ENCODE peak calls at places on chromosome 3, in eight cellular contexts. One of them, this sample, is unnamed.
A peak's percentile ranks its signal among the peaks of the same experiment; 100 is the strongest.

GRCh38 chr3:120894285-120894684 is 13.7 kb upstream of the STXBP5L start:
- DNase-seq in neural crest cell: no peak
- DNase-seq in WERI-Rb-1: no peak
- DNase-seq in Caco-2: no peak
- DNase-seq in SHP77 treated with DMSO at 0.1 percent for 48 hours: no peak
- DNase-seq in GOT3: no peak
- DNase-seq in bronchial epithelial cell: no peak
- DNase-seq in stimulated activated CD4-positive, alpha-beta T cell treated with anti-CD3 and anti-CD28 coated beads, Interleukin-4, amount 100 ng/mL, for 48 hours: no peak
- DNase-seq in this sample: no peak

GRCh38 chr3:179955798-179956197 is 80.9 kb downstream of the PEX5L start:
- DNase-seq in Caco-2: no peak
- DNase-seq in stimulated activated CD4-positive, alpha-beta T cell treated with anti-CD3 and anti-CD28 coated beads, Interleukin-4, amount 100 ng/mL, for 48 hours: no peak
- DNase-seq in neural crest cell: no peak
- DNase-seq in GOT3: no peak
- DNase-seq in SHP77 treated with DMSO at 0.1 percent for 48 hours: no peak
- DNase-seq in WERI-Rb-1: no peak
- DNase-seq in bronchial epithelial cell: no peak
- DNase-seq in this sample: no peak

GRCh38 chr3:102163039-102163817 is 271.6 kb upstream of the ZPLD1 start:
- DNase-seq in GOT3: no peak
- DNase-seq in bronchial epithelial cell: peak; percentile 84
- DNase-seq in SHP77 treated with DMSO at 0.1 percent for 48 hours: no peak
- DNase-seq in Caco-2: peak; percentile 38
- DNase-seq in stimulated activated CD4-positive, alpha-beta T cell treated with anti-CD3 and anti-CD28 coated beads, Interleukin-4, amount 100 ng/mL, for 48 hours: no peak
- DNase-seq in WERI-Rb-1: no peak
- DNase-seq in neural crest cell: no peak
- DNase-seq in this sample: no peak

GRCh38 chr3:126476166-126476975 is 680 bp upstream of the ZXDC start:
- DNase-seq in stimulated activated CD4-positive, alpha-beta T cell treated with anti-CD3 and anti-CD28 coated beads, Interleukin-4, amount 100 ng/mL, for 48 hours: no peak
- DNase-seq in GOT3: no peak
- DNase-seq in neural crest cell: peak; percentile 50
- DNase-seq in Caco-2: no peak
- DNase-seq in bronchial epithelial cell: peak; percentile 61
- DNase-seq in SHP77 treated with DMSO at 0.1 percent for 48 hours: no peak
- DNase-seq in WERI-Rb-1: peak; percentile 21
- DNase-seq in this sample: no peak

GRCh38 chr3:1462916-1463315 is 370.1 kb downstream of the CNTN6 start:
- DNase-seq in neural crest cell: no peak
- DNase-seq in stimulated activated CD4-positive, alpha-beta T cell treated with anti-CD3 and anti-CD28 coated beads, Interleukin-4, amount 100 ng/mL, for 48 hours: no peak
- DNase-seq in Caco-2: no peak
- DNase-seq in bronchial epithelial cell: no peak
- DNase-seq in SHP77 treated with DMSO at 0.1 percent for 48 hours: no peak
- DNase-seq in WERI-Rb-1: no peak
- DNase-seq in GOT3: no peak
- DNase-seq in this sample: no peak

GRCh38 chr3:107951111-107951510 is 139.7 kb downstream of the CD47 start:
- DNase-seq in GOT3: no peak
- DNase-seq in WERI-Rb-1: no peak
- DNase-seq in Caco-2: no peak
- DNase-seq in SHP77 treated with DMSO at 0.1 percent for 48 hours: no peak
- DNase-seq in neural crest cell: no peak
- DNase-seq in stimulated activated CD4-positive, alpha-beta T cell treated with anti-CD3 and anti-CD28 coated beads, Interleukin-4, amount 100 ng/mL, for 48 hours: no peak
- DNase-seq in bronchial epithelial cell: no peak
- DNase-seq in this sample: no peak

GRCh38 chr3:48500656-48501055 is 3.3 kb downstream of the SHISA5 start:
- DNase-seq in WERI-Rb-1: no peak
- DNase-seq in SHP77 treated with DMSO at 0.1 percent for 48 hours: no peak
- DNase-seq in GOT3: no peak
- DNase-seq in stimulated activated CD4-positive, alpha-beta T cell treated with anti-CD3 and anti-CD28 coated beads, Interleukin-4, amount 100 ng/mL, for 48 hours: no peak
- DNase-seq in Caco-2: no peak
- DNase-seq in bronchial epithelial cell: peak; percentile 40
- DNase-seq in neural crest cell: no peak
- DNase-seq in this sample: no peak

GRCh38 chr3:168095611-168096209 is at the start of gene GOLIM4:
- DNase-seq in GOT3: peak; percentile 94
- DNase-seq in stimulated activated CD4-positive, alpha-beta T cell treated with anti-CD3 and anti-CD28 coated beads, Interleukin-4, amount 100 ng/mL, for 48 hours: peak; percentile 48
- DNase-seq in WERI-Rb-1: peak; percentile 97
- DNase-seq in neural crest cell: peak; percentile 87
- DNase-seq in Caco-2: peak; percentile 96
- DNase-seq in SHP77 treated with DMSO at 0.1 percent for 48 hours: peak; percentile 93
- DNase-seq in bronchial epithelial cell: no peak
- DNase-seq in this sample: peak; percentile 12

GRCh38 chr3:174425422-174425821 is 433.7 kb upstream of the NAALADL2 start:
- DNase-seq in stimulated activated CD4-positive, alpha-beta T cell treated with anti-CD3 and anti-CD28 coated beads, Interleukin-4, amount 100 ng/mL, for 48 hours: no peak
- DNase-seq in GOT3: no peak
- DNase-seq in SHP77 treated with DMSO at 0.1 percent for 48 hours: no peak
- DNase-seq in WERI-Rb-1: no peak
- DNase-seq in Caco-2: no peak
- DNase-seq in neural crest cell: no peak
- DNase-seq in bronchial epithelial cell: peak; percentile 51
- DNase-seq in this sample: no peak

GRCh38 chr3:179181993-179182551 is 33.9 kb downstream of the PIK3CA start:
- DNase-seq in GOT3: no peak
- DNase-seq in bronchial epithelial cell: peak; percentile 50
- DNase-seq in SHP77 treated with DMSO at 0.1 percent for 48 hours: no peak
- DNase-seq in neural crest cell: no peak
- DNase-seq in WERI-Rb-1: no peak
- DNase-seq in stimulated activated CD4-positive, alpha-beta T cell treated with anti-CD3 and anti-CD28 coated beads, Interleukin-4, amount 100 ng/mL, for 48 hours: no peak
- DNase-seq in Caco-2: no peak
- DNase-seq in this sample: no peak

GRCh38 chr3:45123030-45123429 is 23.1 kb downstream of the CDCP1 start:
- DNase-seq in bronchial epithelial cell: peak; percentile 97
- DNase-seq in neural crest cell: no peak
- DNase-seq in Caco-2: no peak
- DNase-seq in stimulated activated CD4-positive, alpha-beta T cell treated with anti-CD3 and anti-CD28 coated beads, Interleukin-4, amount 100 ng/mL, for 48 hours: no peak
- DNase-seq in WERI-Rb-1: no peak
- DNase-seq in GOT3: no peak
- DNase-seq in SHP77 treated with DMSO at 0.1 percent for 48 hours: no peak
- DNase-seq in this sample: no peak

GRCh38 chr3:168249048-168249538 is 153.4 kb upstream of the GOLIM4 start:
- DNase-seq in Caco-2: no peak
- DNase-seq in neural crest cell: no peak
- DNase-seq in SHP77 treated with DMSO at 0.1 percent for 48 hours: no peak
- DNase-seq in bronchial epithelial cell: no peak
- DNase-seq in stimulated activated CD4-positive, alpha-beta T cell treated with anti-CD3 and anti-CD28 coated beads, Interleukin-4, amount 100 ng/mL, for 48 hours: no peak
- DNase-seq in GOT3: no peak
- DNase-seq in WERI-Rb-1: no peak
- DNase-seq in this sample: no peak

GRCh38 chr3:99218468-99218867 is 317.0 kb upstream of the DCBLD2 start:
- DNase-seq in WERI-Rb-1: no peak
- DNase-seq in neural crest cell: no peak
- DNase-seq in bronchial epithelial cell: no peak
- DNase-seq in Caco-2: no peak
- DNase-seq in stimulated activated CD4-positive, alpha-beta T cell treated with anti-CD3 and anti-CD28 coated beads, Interleukin-4, amount 100 ng/mL, for 48 hours: no peak
- DNase-seq in GOT3: no peak
- DNase-seq in SHP77 treated with DMSO at 0.1 percent for 48 hours: no peak
- DNase-seq in this sample: no peak

GRCh38 chr3:35505772-35506171 is 133.6 kb upstream of the ARPP21 start:
- DNase-seq in neural crest cell: no peak
- DNase-seq in SHP77 treated with DMSO at 0.1 percent for 48 hours: no peak
- DNase-seq in Caco-2: no peak
- DNase-seq in stimulated activated CD4-positive, alpha-beta T cell treated with anti-CD3 and anti-CD28 coated beads, Interleukin-4, amount 100 ng/mL, for 48 hours: no peak
- DNase-seq in GOT3: no peak
- DNase-seq in bronchial epithelial cell: no peak
- DNase-seq in WERI-Rb-1: no peak
- DNase-seq in this sample: no peak

GRCh38 chr3:158700559-158700958 is 28.1 kb upstream of the LXN start:
- DNase-seq in neural crest cell: no peak
- DNase-seq in GOT3: no peak
- DNase-seq in WERI-Rb-1: no peak
- DNase-seq in stimulated activated CD4-positive, alpha-beta T cell treated with anti-CD3 and anti-CD28 coated beads, Interleukin-4, amount 100 ng/mL, for 48 hours: no peak
- DNase-seq in SHP77 treated with DMSO at 0.1 percent for 48 hours: no peak
- DNase-seq in Caco-2: no peak
- DNase-seq in bronchial epithelial cell: no peak
- DNase-seq in this sample: no peak

GRCh38 chr3:87207500-87207899 is 19.6 kb upstream of the CHMP2B start:
- DNase-seq in bronchial epithelial cell: peak; percentile 80
- DNase-seq in SHP77 treated with DMSO at 0.1 percent for 48 hours: no peak
- DNase-seq in neural crest cell: no peak
- DNase-seq in Caco-2: no peak
- DNase-seq in GOT3: no peak
- DNase-seq in stimulated activated CD4-positive, alpha-beta T cell treated with anti-CD3 and anti-CD28 coated beads, Interleukin-4, amount 100 ng/mL, for 48 hours: no peak
- DNase-seq in WERI-Rb-1: no peak
- DNase-seq in this sample: no peak

GRCh38 chr3:58577269-58577821 is at the start of gene FAM107A:
- DNase-seq in bronchial epithelial cell: peak; percentile 47
- DNase-seq in Caco-2: no peak
- DNase-seq in SHP77 treated with DMSO at 0.1 percent for 48 hours: no peak
- DNase-seq in WERI-Rb-1: no peak
- DNase-seq in neural crest cell: no peak
- DNase-seq in GOT3: no peak
- DNase-seq in stimulated activated CD4-positive, alpha-beta T cell treated with anti-CD3 and anti-CD28 coated beads, Interleukin-4, amount 100 ng/mL, for 48 hours: no peak
- DNase-seq in this sample: no peak

GRCh38 chr3:187987919-187988318 is 166.0 kb upstream of the LPP start:
- DNase-seq in neural crest cell: no peak
- DNase-seq in Caco-2: no peak
- DNase-seq in bronchial epithelial cell: no peak
- DNase-seq in GOT3: no peak
- DNase-seq in WERI-Rb-1: no peak
- DNase-seq in SHP77 treated with DMSO at 0.1 percent for 48 hours: no peak
- DNase-seq in stimulated activated CD4-positive, alpha-beta T cell treated with anti-CD3 and anti-CD28 coated beads, Interleukin-4, amount 100 ng/mL, for 48 hours: peak; percentile 38
- DNase-seq in this sample: peak; percentile 48

GRCh38 chr3:129068291-129068886 is 7.8 kb downstream of the GP9 start:
- DNase-seq in stimulated activated CD4-positive, alpha-beta T cell treated with anti-CD3 and anti-CD28 coated beads, Interleukin-4, amount 100 ng/mL, for 48 hours: no peak
- DNase-seq in WERI-Rb-1: no peak
- DNase-seq in Caco-2: no peak
- DNase-seq in GOT3: no peak
- DNase-seq in SHP77 treated with DMSO at 0.1 percent for 48 hours: no peak
- DNase-seq in neural crest cell: no peak
- DNase-seq in bronchial epithelial cell: no peak
- DNase-seq in this sample: no peak

GRCh38 chr3:127680790-127681189 is 8.0 kb downstream of the ABTB1 start:
- DNase-seq in SHP77 treated with DMSO at 0.1 percent for 48 hours: no peak
- DNase-seq in bronchial epithelial cell: no peak
- DNase-seq in neural crest cell: no peak
- DNase-seq in WERI-Rb-1: no peak
- DNase-seq in stimulated activated CD4-positive, alpha-beta T cell treated with anti-CD3 and anti-CD28 coated beads, Interleukin-4, amount 100 ng/mL, for 48 hours: no peak
- DNase-seq in GOT3: no peak
- DNase-seq in Caco-2: peak; percentile 14
- DNase-seq in this sample: no peak

GRCh38 chr3:172546105-172546504 is 22.9 kb upstream of the TNFSF10 start:
- DNase-seq in SHP77 treated with DMSO at 0.1 percent for 48 hours: no peak
- DNase-seq in Caco-2: no peak
- DNase-seq in stimulated activated CD4-positive, alpha-beta T cell treated with anti-CD3 and anti-CD28 coated beads, Interleukin-4, amount 100 ng/mL, for 48 hours: no peak
- DNase-seq in bronchial epithelial cell: peak; percentile 95
- DNase-seq in WERI-Rb-1: no peak
- DNase-seq in GOT3: no peak
- DNase-seq in neural crest cell: no peak
- DNase-seq in this sample: no peak

GRCh38 chr3:14286887-14287496 is 108.4 kb downstream of the LSM3 start:
- DNase-seq in GOT3: no peak
- DNase-seq in SHP77 treated with DMSO at 0.1 percent for 48 hours: no peak
- DNase-seq in bronchial epithelial cell: no peak
- DNase-seq in neural crest cell: no peak
- DNase-seq in stimulated activated CD4-positive, alpha-beta T cell treated with anti-CD3 and anti-CD28 coated beads, Interleukin-4, amount 100 ng/mL, for 48 hours: no peak
- DNase-seq in Caco-2: no peak
- DNase-seq in WERI-Rb-1: no peak
- DNase-seq in this sample: no peak

GRCh38 chr3:184642623-184643308 is 69.1 kb downstream of the MAGEF1 start:
- DNase-seq in bronchial epithelial cell: no peak
- DNase-seq in GOT3: no peak
- DNase-seq in SHP77 treated with DMSO at 0.1 percent for 48 hours: peak; percentile 24
- DNase-seq in neural crest cell: no peak
- DNase-seq in WERI-Rb-1: no peak
- DNase-seq in stimulated activated CD4-positive, alpha-beta T cell treated with anti-CD3 and anti-CD28 coated beads, Interleukin-4, amount 100 ng/mL, for 48 hours: no peak
- DNase-seq in Caco-2: no peak
- DNase-seq in this sample: no peak

GRCh38 chr3:52084216-52084945 is 28.0 kb upstream of the DUSP7 start:
- DNase-seq in GOT3: no peak
- DNase-seq in Caco-2: no peak
- DNase-seq in bronchial epithelial cell: no peak
- DNase-seq in stimulated activated CD4-positive, alpha-beta T cell treated with anti-CD3 and anti-CD28 coated beads, Interleukin-4, amount 100 ng/mL, for 48 hours: no peak
- DNase-seq in WERI-Rb-1: no peak
- DNase-seq in neural crest cell: no peak
- DNase-seq in SHP77 treated with DMSO at 0.1 percent for 48 hours: no peak
- DNase-seq in this sample: no peak

GRCh38 chr3:188956839-188957489 is 214.8 kb upstream of the TPRG1 start:
- DNase-seq in WERI-Rb-1: no peak
- DNase-seq in bronchial epithelial cell: peak; percentile 51
- DNase-seq in Caco-2: no peak
- DNase-seq in stimulated activated CD4-positive, alpha-beta T cell treated with anti-CD3 and anti-CD28 coated beads, Interleukin-4, amount 100 ng/mL, for 48 hours: no peak
- DNase-seq in GOT3: no peak
- DNase-seq in neural crest cell: peak; percentile 24
- DNase-seq in SHP77 treated with DMSO at 0.1 percent for 48 hours: no peak
- DNase-seq in this sample: no peak

GRCh38 chr3:29382399-29382798 is 101.5 kb downstream of the RBMS3 start:
- DNase-seq in neural crest cell: no peak
- DNase-seq in GOT3: no peak
- DNase-seq in stimulated activated CD4-positive, alpha-beta T cell treated with anti-CD3 and anti-CD28 coated beads, Interleukin-4, amount 100 ng/mL, for 48 hours: no peak
- DNase-seq in Caco-2: no peak
- DNase-seq in SHP77 treated with DMSO at 0.1 percent for 48 hours: no peak
- DNase-seq in bronchial epithelial cell: no peak
- DNase-seq in WERI-Rb-1: no peak
- DNase-seq in this sample: no peak

GRCh38 chr3:43948013-43948412 is 257.3 kb downstream of the ABHD5 start:
- DNase-seq in GOT3: no peak
- DNase-seq in neural crest cell: no peak
- DNase-seq in Caco-2: no peak
- DNase-seq in WERI-Rb-1: no peak
- DNase-seq in SHP77 treated with DMSO at 0.1 percent for 48 hours: no peak
- DNase-seq in bronchial epithelial cell: no peak
- DNase-seq in stimulated activated CD4-positive, alpha-beta T cell treated with anti-CD3 and anti-CD28 coated beads, Interleukin-4, amount 100 ng/mL, for 48 hours: no peak
- DNase-seq in this sample: no peak

GRCh38 chr3:197027896-197028710 is 1.5 kb downstream of the MELTF start:
- DNase-seq in WERI-Rb-1: no peak
- DNase-seq in neural crest cell: no peak
- DNase-seq in Caco-2: peak; percentile 32
- DNase-seq in bronchial epithelial cell: no peak
- DNase-seq in SHP77 treated with DMSO at 0.1 percent for 48 hours: no peak
- DNase-seq in GOT3: no peak
- DNase-seq in stimulated activated CD4-positive, alpha-beta T cell treated with anti-CD3 and anti-CD28 coated beads, Interleukin-4, amount 100 ng/mL, for 48 hours: no peak
- DNase-seq in this sample: no peak

GRCh38 chr3:11379824-11380281 is 107.7 kb downstream of the ATG7 start:
- DNase-seq in WERI-Rb-1: no peak
- DNase-seq in GOT3: no peak
- DNase-seq in Caco-2: no peak
- DNase-seq in bronchial epithelial cell: no peak
- DNase-seq in neural crest cell: no peak
- DNase-seq in SHP77 treated with DMSO at 0.1 percent for 48 hours: no peak
- DNase-seq in stimulated activated CD4-positive, alpha-beta T cell treated with anti-CD3 and anti-CD28 coated beads, Interleukin-4, amount 100 ng/mL, for 48 hours: no peak
- DNase-seq in this sample: no peak

GRCh38 chr3:49903451-49904424 is at the start of gene MST1R:
- DNase-seq in stimulated activated CD4-positive, alpha-beta T cell treated with anti-CD3 and anti-CD28 coated beads, Interleukin-4, amount 100 ng/mL, for 48 hours: peak; percentile 85
- DNase-seq in GOT3: no peak
- DNase-seq in Caco-2: peak; percentile 95
- DNase-seq in WERI-Rb-1: no peak
- DNase-seq in SHP77 treated with DMSO at 0.1 percent for 48 hours: peak; percentile 29
- DNase-seq in neural crest cell: peak; percentile 53
- DNase-seq in bronchial epithelial cell: peak; percentile 82
- DNase-seq in this sample: peak; percentile 70

GRCh38 chr3:104916971-104917370 is 449.7 kb upstream of the ALCAM start:
- DNase-seq in bronchial epithelial cell: no peak
- DNase-seq in WERI-Rb-1: no peak
- DNase-seq in GOT3: no peak
- DNase-seq in neural crest cell: no peak
- DNase-seq in SHP77 treated with DMSO at 0.1 percent for 48 hours: no peak
- DNase-seq in stimulated activated CD4-positive, alpha-beta T cell treated with anti-CD3 and anti-CD28 coated beads, Interleukin-4, amount 100 ng/mL, for 48 hours: no peak
- DNase-seq in Caco-2: no peak
- DNase-seq in this sample: no peak

GRCh38 chr3:69084326-69084667 is 440 bp upstream of the ARL6IP5 start:
- DNase-seq in WERI-Rb-1: no peak
- DNase-seq in neural crest cell: no peak
- DNase-seq in SHP77 treated with DMSO at 0.1 percent for 48 hours: no peak
- DNase-seq in Caco-2: no peak
- DNase-seq in GOT3: no peak
- DNase-seq in bronchial epithelial cell: peak; percentile 95
- DNase-seq in stimulated activated CD4-positive, alpha-beta T cell treated with anti-CD3 and anti-CD28 coated beads, Interleukin-4, amount 100 ng/mL, for 48 hours: no peak
- DNase-seq in this sample: no peak

GRCh38 chr3:148848410-148848809 is 16.7 kb upstream of the CPA3 start:
- DNase-seq in neural crest cell: no peak
- DNase-seq in stimulated activated CD4-positive, alpha-beta T cell treated with anti-CD3 and anti-CD28 coated beads, Interleukin-4, amount 100 ng/mL, for 48 hours: no peak
- DNase-seq in GOT3: no peak
- DNase-seq in Caco-2: no peak
- DNase-seq in bronchial epithelial cell: no peak
- DNase-seq in SHP77 treated with DMSO at 0.1 percent for 48 hours: no peak
- DNase-seq in WERI-Rb-1: no peak
- DNase-seq in this sample: no peak

GRCh38 chr3:72959336-72959735 is 37.3 kb upstream of the PPP4R2 start:
- DNase-seq in stimulated activated CD4-positive, alpha-beta T cell treated with anti-CD3 and anti-CD28 coated beads, Interleukin-4, amount 100 ng/mL, for 48 hours: no peak
- DNase-seq in Caco-2: no peak
- DNase-seq in WERI-Rb-1: peak; percentile 27
- DNase-seq in bronchial epithelial cell: no peak
- DNase-seq in GOT3: no peak
- DNase-seq in SHP77 treated with DMSO at 0.1 percent for 48 hours: no peak
- DNase-seq in neural crest cell: no peak
- DNase-seq in this sample: no peak

This sample was measured in activated T-helper 9 cell treated with anti-CD3 and anti-CD28 coated beads, Interleukin-2, amount 50 U/mL, for 16 hours.